ENCODE peak calls at places on chromosomes 7 and 10, in four cellular contexts. G is Caki2, O is substantia nigra, J is lung microvascular endothelial cell. W is an unnamed sample.

GRCh38 chr7:106405697-106406141 is 120.9 kb upstream of the NAMPT start:
- DNase-seq in G (no peak), O (no peak), J (no peak), W (no peak)

GRCh38 chr10:71128311-71129010 is 83.9 kb upstream of the UNC5B start:
- DNase-seq in G (no peak), O (no peak), J (no peak), W (no peak)

GRCh38 chr7:134548877-134549276 is at the start of gene AKR1B15:
- DNase-seq in G (peak; percentile 42), O (no peak), J (no peak), W (no peak)

GRCh38 chr7:1085910-1086421 is 1.9 kb upstream of the GPER1 start:
- DNase-seq in G (no peak), O (no peak), J (peak; percentile 61), W (no peak)

GRCh38 chr7:100370303-100370702 is 3.0 kb upstream of the PILRA start:
- DNase-seq in G (no peak), O (no peak), J (no peak), W (no peak)

GRCh38 chr7:136953386-136953785 is 84.9 kb downstream of the CHRM2 start:
- DNase-seq in G (peak; percentile 3), O (no peak), J (peak; percentile 59), W (no peak)

GRCh38 chr7:39413866-39414668 is 152.1 kb upstream of the YAE1 start:
- DNase-seq in G (peak; percentile 54), O (no peak), J (peak; percentile 32), W (no peak)

GRCh38 chr10:113017375-113017774 is 67.3 kb downstream of the TCF7L2 start:
- DNase-seq in G (no peak), O (no peak), J (no peak), W (no peak)

GRCh38 chr10:26714816-26715487 is 17.5 kb downstream of the PDSS1 start:
- DNase-seq in G (peak; percentile 54), O (no peak), J (no peak), W (no peak)

GRCh38 chr10:117168135-117168674 is 29.1 kb upstream of the KCNK18 start:
- DNase-seq in G (peak; percentile 52), O (peak; percentile 40), J (peak; percentile 43), W (peak; percentile 67)

GRCh38 chr7:48611993-48612392 is 312.4 kb upstream of the CDC14C start:
- DNase-seq in G (peak; percentile 15), O (no peak), J (no peak), W (no peak)

GRCh38 chr10:21756707-21757600 is 222.9 kb downstream of the MLLT10 start:
- DNase-seq in G (no peak), O (no peak), J (no peak), W (no peak)